ENCODE peak calls at places on chromosome 15, in five cellular contexts. One of them, this sample, is unnamed.

GRCh38 chr15:56038015-56038414 is 44.6 kb upstream of the NEDD4 start:
- DNase-seq in WTC11: no peak
- DNase-seq in tibial artery: no peak
- DNase-seq in lower lobe of right lung: no peak
- DNase-seq in brain microvascular endothelial cell: no peak
- DNase-seq in this sample: no peak

GRCh38 chr15:72168131-72168825 is 29.3 kb downstream of the GRAMD2A start:
- DNase-seq in tibial artery: no peak
- DNase-seq in brain microvascular endothelial cell: peak
- DNase-seq in WTC11: no peak
- DNase-seq in lower lobe of right lung: no peak
- DNase-seq in this sample: no peak

GRCh38 chr15:82080774-82081173 is 35.0 kb upstream of the MEX3B start:
- DNase-seq in tibial artery: no peak
- DNase-seq in lower lobe of right lung: no peak
- DNase-seq in WTC11: no peak
- DNase-seq in brain microvascular endothelial cell: no peak
- DNase-seq in this sample: no peak

GRCh38 chr15:44194397-44195150 is 497 bp downstream of the FRMD5 start:
- DNase-seq in tibial artery: no peak
- DNase-seq in brain microvascular endothelial cell: peak
- DNase-seq in WTC11: no peak
- DNase-seq in lower lobe of right lung: peak
- DNase-seq in this sample: no peak

GRCh38 chr15:41891946-41892345 is 1.9 kb downstream of the SPTBN5 start:
- DNase-seq in brain microvascular endothelial cell: no peak
- DNase-seq in tibial artery: no peak
- DNase-seq in WTC11: no peak
- DNase-seq in lower lobe of right lung: no peak
- DNase-seq in this sample: no peak

GRCh38 chr15:26243382-26243781 is 380.3 kb upstream of the ATP10A start:
- DNase-seq in tibial artery: no peak
- DNase-seq in lower lobe of right lung: no peak
- DNase-seq in WTC11: no peak
- DNase-seq in brain microvascular endothelial cell: no peak
- DNase-seq in this sample: no peak

GRCh38 chr15:83973816-83974215 is 261.8 kb upstream of the GOLGA6L4 start:
- DNase-seq in WTC11: no peak
- DNase-seq in lower lobe of right lung: no peak
- DNase-seq in tibial artery: no peak
- DNase-seq in brain microvascular endothelial cell: no peak
- DNase-seq in this sample: no peak

GRCh38 chr15:64599716-64600115 is 139.3 kb downstream of the ZNF609 start:
- DNase-seq in lower lobe of right lung: no peak
- DNase-seq in WTC11: no peak
- DNase-seq in brain microvascular endothelial cell: no peak
- DNase-seq in tibial artery: no peak
- DNase-seq in this sample: no peak

GRCh38 chr15:63135804-63136203 is 14.1 kb downstream of the LACTB start:
- DNase-seq in brain microvascular endothelial cell: peak
- DNase-seq in lower lobe of right lung: no peak
- DNase-seq in WTC11: no peak
- DNase-seq in tibial artery: no peak
- DNase-seq in this sample: no peak

GRCh38 chr15:59991919-59992318 is 12.2 kb upstream of the FOXB1 start:
- DNase-seq in lower lobe of right lung: no peak
- DNase-seq in brain microvascular endothelial cell: no peak
- DNase-seq in WTC11: no peak
- DNase-seq in tibial artery: no peak
- DNase-seq in this sample: no peak

GRCh38 chr15:48717458-48717857 is 71.9 kb upstream of the FBN1 start:
- DNase-seq in WTC11: no peak
- DNase-seq in tibial artery: no peak
- DNase-seq in brain microvascular endothelial cell: no peak
- DNase-seq in lower lobe of right lung: no peak
- DNase-seq in this sample: no peak
- TF ChIP-seq CTCF in WTC11: no peak
- TF ChIP-seq CTCF in tibial artery: no peak
- TF ChIP-seq CTCF in brain microvascular endothelial cell: no peak
- TF ChIP-seq CTCF in lower lobe of right lung: no peak
- TF ChIP-seq CTCF in this sample: no peak

GRCh38 chr15:28935316-28935715 is 49.5 kb downstream of the APBA2 start:
- DNase-seq in tibial artery: no peak
- DNase-seq in brain microvascular endothelial cell: no peak
- DNase-seq in lower lobe of right lung: no peak
- DNase-seq in WTC11: peak
- DNase-seq in this sample: no peak
- TF ChIP-seq CTCF in tibial artery: no peak
- TF ChIP-seq CTCF in brain microvascular endothelial cell: peak
- TF ChIP-seq CTCF in lower lobe of right lung: no peak
- TF ChIP-seq CTCF in WTC11: no peak
- TF ChIP-seq CTCF in this sample: peak

GRCh38 chr15:89291934-89292438 is 42.6 kb downstream of the POLG start:
- DNase-seq in lower lobe of right lung: no peak
- DNase-seq in brain microvascular endothelial cell: no peak
- DNase-seq in tibial artery: no peak
- DNase-seq in WTC11: no peak
- DNase-seq in this sample: no peak

GRCh38 chr15:89293012-89293411 is 41.6 kb downstream of the POLG start:
- DNase-seq in tibial artery: no peak
- DNase-seq in lower lobe of right lung: no peak
- DNase-seq in WTC11: no peak
- DNase-seq in brain microvascular endothelial cell: no peak
- DNase-seq in this sample: no peak
- TF ChIP-seq CTCF in tibial artery: no peak
- TF ChIP-seq CTCF in lower lobe of right lung: no peak
- TF ChIP-seq CTCF in WTC11: no peak
- TF ChIP-seq CTCF in brain microvascular endothelial cell: no peak
- TF ChIP-seq CTCF in this sample: no peak

GRCh38 chr15:94596707-94597106 is 365.3 kb downstream of the MCTP2 start:
- DNase-seq in lower lobe of right lung: no peak
- DNase-seq in WTC11: no peak
- DNase-seq in tibial artery: no peak
- DNase-seq in brain microvascular endothelial cell: no peak
- DNase-seq in this sample: no peak
- TF ChIP-seq CTCF in lower lobe of right lung: no peak
- TF ChIP-seq CTCF in WTC11: no peak
- TF ChIP-seq CTCF in tibial artery: no peak
- TF ChIP-seq CTCF in brain microvascular endothelial cell: no peak
- TF ChIP-seq CTCF in this sample: no peak

GRCh38 chr15:67382723-67383122 is 128.1 kb downstream of the IQCH start:
- DNase-seq in WTC11: no peak
- DNase-seq in tibial artery: no peak
- DNase-seq in lower lobe of right lung: no peak
- DNase-seq in brain microvascular endothelial cell: no peak
- DNase-seq in this sample: no peak

GRCh38 chr15:67385971-67386370 is 131.4 kb downstream of the IQCH start:
- DNase-seq in brain microvascular endothelial cell: no peak
- DNase-seq in WTC11: no peak
- DNase-seq in tibial artery: no peak
- DNase-seq in lower lobe of right lung: no peak
- DNase-seq in this sample: no peak

GRCh38 chr15:67384761-67385160 is 130.2 kb downstream of the IQCH start:
- DNase-seq in tibial artery: no peak
- DNase-seq in lower lobe of right lung: no peak
- DNase-seq in WTC11: no peak
- DNase-seq in brain microvascular endothelial cell: no peak
- DNase-seq in this sample: no peak

GRCh38 chr15:67381416-67382045 is 126.9 kb downstream of the IQCH start:
- DNase-seq in lower lobe of right lung: no peak
- DNase-seq in brain microvascular endothelial cell: no peak
- DNase-seq in tibial artery: no peak
- DNase-seq in WTC11: no peak
- DNase-seq in this sample: no peak

DNA sequence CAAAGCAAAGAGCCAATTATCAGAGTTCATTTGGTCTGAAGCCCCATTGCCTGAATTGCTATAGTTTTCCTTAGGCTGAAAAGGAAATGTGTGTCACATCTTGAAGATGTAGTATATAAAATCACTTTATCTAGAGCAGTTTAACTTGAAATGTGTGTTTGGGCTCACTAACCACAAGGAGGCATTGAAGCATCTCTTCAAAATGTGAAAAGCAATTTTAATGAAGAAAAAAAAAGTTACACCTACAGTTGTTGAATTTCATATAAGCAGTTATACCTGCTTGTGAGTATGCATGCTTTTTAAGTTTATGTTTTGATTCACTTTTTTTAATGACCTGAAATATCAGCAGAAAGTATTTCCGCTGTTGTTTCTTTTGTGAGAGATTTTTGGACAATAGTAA is 129.3 kb downstream of the IQCH start:
- DNase-seq in brain microvascular endothelial cell: no peak
- DNase-seq in WTC11: no peak
- DNase-seq in lower lobe of right lung: no peak
- DNase-seq in tibial artery: no peak
- DNase-seq in this sample: no peak
- TF ChIP-seq CTCF in brain microvascular endothelial cell: peak
- TF ChIP-seq CTCF in WTC11: no peak
- TF ChIP-seq CTCF in lower lobe of right lung: no peak
- TF ChIP-seq CTCF in tibial artery: no peak
- TF ChIP-seq CTCF in this sample: no peak

GRCh38 chr15:33735637-33736247 is 232.6 kb upstream of the CHRM5 start:
- DNase-seq in brain microvascular endothelial cell: no peak
- DNase-seq in lower lobe of right lung: no peak
- DNase-seq in tibial artery: no peak
- DNase-seq in WTC11: peak
- DNase-seq in this sample: no peak
- TF ChIP-seq CTCF in brain microvascular endothelial cell: peak
- TF ChIP-seq CTCF in lower lobe of right lung: peak
- TF ChIP-seq CTCF in tibial artery: peak
- TF ChIP-seq CTCF in WTC11: no peak
- TF ChIP-seq CTCF in this sample: peak

GRCh38 chr15:66594344-66594743 is 28.5 kb upstream of the LCTL start:
- DNase-seq in lower lobe of right lung: peak
- DNase-seq in WTC11: no peak
- DNase-seq in brain microvascular endothelial cell: no peak
- DNase-seq in tibial artery: no peak
- DNase-seq in this sample: no peak
- TF ChIP-seq CTCF in lower lobe of right lung: no peak
- TF ChIP-seq CTCF in WTC11: no peak
- TF ChIP-seq CTCF in brain microvascular endothelial cell: peak
- TF ChIP-seq CTCF in tibial artery: no peak
- TF ChIP-seq CTCF in this sample: no peak

DNA sequence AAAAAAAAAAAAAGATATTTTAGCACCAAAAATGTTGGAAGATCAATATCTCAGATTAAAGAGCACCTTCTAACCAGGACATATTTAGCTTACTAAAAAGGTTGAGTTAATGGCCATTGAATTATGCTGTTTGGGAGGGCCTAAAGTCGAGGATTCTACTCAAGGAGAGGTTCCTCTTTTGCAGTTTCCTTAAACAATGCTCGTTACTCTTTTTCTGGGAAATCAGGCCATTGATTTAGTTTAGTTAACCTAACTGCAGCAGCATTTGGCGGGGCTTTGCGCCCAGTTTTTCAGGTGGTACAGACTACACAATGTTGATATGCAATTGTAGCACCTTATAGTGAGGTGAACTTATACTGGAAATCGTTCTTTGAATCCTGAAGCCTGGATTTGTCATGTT is 6.8 kb downstream of the ABHD2 start:
- DNase-seq in WTC11: no peak
- DNase-seq in tibial artery: no peak
- DNase-seq in brain microvascular endothelial cell: no peak
- DNase-seq in lower lobe of right lung: no peak
- DNase-seq in this sample: no peak
- TF ChIP-seq CTCF in WTC11: no peak
- TF ChIP-seq CTCF in tibial artery: no peak
- TF ChIP-seq CTCF in brain microvascular endothelial cell: no peak
- TF ChIP-seq CTCF in lower lobe of right lung: no peak
- TF ChIP-seq CTCF in this sample: no peak

This sample was measured in kidney epithelial cell.